ENCODE peak calls at places on chromosomes 2 and 18, in six cellular contexts. One of them, this sample, is unnamed.

GRCh38 chr2:172539767-172540166 is 16.1 kb upstream of the PDK1 start:
- DNase-seq in AG04450: no peak
- DNase-seq in PC-3: no peak
- DNase-seq in CD8-positive, alpha-beta T cell: no peak
- DNase-seq in astrocyte of the spinal cord: no peak
- DNase-seq in AG09309: no peak
- DNase-seq in this sample: no peak

GRCh38 chr2:189096769-189097447 is 82.7 kb downstream of the COL5A2 start:
- DNase-seq in AG04450: peak; percentile 71
- DNase-seq in PC-3: peak; percentile 88
- DNase-seq in CD8-positive, alpha-beta T cell: no peak
- DNase-seq in astrocyte of the spinal cord: peak; percentile 92
- DNase-seq in AG09309: peak; percentile 67
- DNase-seq in this sample: peak; percentile 72

GRCh38 chr2:234980476-234981187 is 28.8 kb downstream of the SH3BP4 start:
- DNase-seq in AG04450: no peak
- DNase-seq in PC-3: peak; percentile 60
- DNase-seq in CD8-positive, alpha-beta T cell: no peak
- DNase-seq in astrocyte of the spinal cord: peak; percentile 72
- DNase-seq in AG09309: no peak
- DNase-seq in this sample: no peak

GRCh38 chr2:69119104-69119503 is 106.1 kb downstream of the ANTXR1 start:
- DNase-seq in AG04450: no peak
- DNase-seq in PC-3: no peak
- DNase-seq in CD8-positive, alpha-beta T cell: no peak
- DNase-seq in astrocyte of the spinal cord: no peak
- DNase-seq in AG09309: no peak
- DNase-seq in this sample: no peak

GRCh38 chr18:50616484-50617048 is 56.7 kb downstream of the MAPK4 start:
- DNase-seq in AG04450: no peak
- DNase-seq in PC-3: no peak
- DNase-seq in CD8-positive, alpha-beta T cell: no peak
- DNase-seq in astrocyte of the spinal cord: no peak
- DNase-seq in AG09309: no peak
- DNase-seq in this sample: no peak

GRCh38 chr18:21672868-21673267 is 31.7 kb downstream of the ABHD3 start:
- DNase-seq in AG04450: no peak
- DNase-seq in PC-3: peak; percentile 87
- DNase-seq in CD8-positive, alpha-beta T cell: no peak
- DNase-seq in astrocyte of the spinal cord: peak; percentile 29
- DNase-seq in AG09309: no peak
- DNase-seq in this sample: no peak

GRCh38 chr18:29459986-29460385 is 1283.1 kb upstream of the CDH2 start:
- DNase-seq in AG04450: no peak
- DNase-seq in PC-3: no peak
- DNase-seq in CD8-positive, alpha-beta T cell: no peak
- DNase-seq in astrocyte of the spinal cord: no peak
- DNase-seq in AG09309: no peak
- DNase-seq in this sample: no peak

GRCh38 chr2:160332318-160332717 is 132.2 kb upstream of the ITGB6 start:
- DNase-seq in AG04450: no peak
- DNase-seq in PC-3: peak; percentile 37
- DNase-seq in CD8-positive, alpha-beta T cell: no peak
- DNase-seq in astrocyte of the spinal cord: peak; percentile 35
- DNase-seq in AG09309: no peak
- DNase-seq in this sample: no peak

GRCh38 chr2:177641321-177641720 is 248.7 kb downstream of the AGPS start:
- DNase-seq in AG04450: no peak
- DNase-seq in PC-3: no peak
- DNase-seq in CD8-positive, alpha-beta T cell: no peak
- DNase-seq in astrocyte of the spinal cord: no peak
- DNase-seq in AG09309: no peak
- DNase-seq in this sample: no peak

GRCh38 chr2:118667366-118667765 is 180.1 kb downstream of the EN1 start:
- DNase-seq in AG04450: no peak
- DNase-seq in PC-3: no peak
- DNase-seq in CD8-positive, alpha-beta T cell: no peak
- DNase-seq in astrocyte of the spinal cord: peak; percentile 31
- DNase-seq in AG09309: peak; percentile 44
- DNase-seq in this sample: no peak

GRCh38 chr18:54700580-54700979 is 109.5 kb downstream of the DYNAP start:
- DNase-seq in AG04450: no peak
- DNase-seq in PC-3: no peak
- DNase-seq in CD8-positive, alpha-beta T cell: no peak
- DNase-seq in astrocyte of the spinal cord: no peak
- DNase-seq in AG09309: no peak
- DNase-seq in this sample: no peak

GRCh38 chr18:29874519-29875098 is 1167.9 kb downstream of the DSC3 start:
- DNase-seq in AG04450: no peak
- DNase-seq in PC-3: peak; percentile 63
- DNase-seq in CD8-positive, alpha-beta T cell: no peak
- DNase-seq in astrocyte of the spinal cord: peak; percentile 53
- DNase-seq in AG09309: no peak
- DNase-seq in this sample: no peak

GRCh38 chr2:113116100-113116958 is 11.1 kb upstream of the IL1RN start:
- DNase-seq in AG04450: no peak
- DNase-seq in PC-3: peak; percentile 72
- DNase-seq in CD8-positive, alpha-beta T cell: no peak
- DNase-seq in astrocyte of the spinal cord: no peak
- DNase-seq in AG09309: no peak
- DNase-seq in this sample: no peak

GRCh38 chr2:212677466-212677865 is 138.9 kb upstream of the ERBB4 start:
- DNase-seq in AG04450: no peak
- DNase-seq in PC-3: no peak
- DNase-seq in CD8-positive, alpha-beta T cell: no peak
- DNase-seq in astrocyte of the spinal cord: no peak
- DNase-seq in AG09309: no peak
- DNase-seq in this sample: no peak

GRCh38 chr18:79566841-79567370 is 112.7 kb upstream of the CTDP1 start:
- DNase-seq in AG04450: no peak
- DNase-seq in PC-3: no peak
- DNase-seq in CD8-positive, alpha-beta T cell: no peak
- DNase-seq in astrocyte of the spinal cord: no peak
- DNase-seq in AG09309: no peak
- DNase-seq in this sample: no peak

GRCh38 chr2:43013821-43014345 is 212.5 kb downstream of the ZFP36L2 start:
- DNase-seq in AG04450: no peak
- DNase-seq in PC-3: no peak
- DNase-seq in CD8-positive, alpha-beta T cell: no peak
- DNase-seq in astrocyte of the spinal cord: no peak
- DNase-seq in AG09309: no peak
- DNase-seq in this sample: no peak

GRCh38 chr2:219997341-219997851 is 370.0 kb downstream of the SLC4A3 start:
- DNase-seq in AG04450: no peak
- DNase-seq in PC-3: peak; percentile 38
- DNase-seq in CD8-positive, alpha-beta T cell: no peak
- DNase-seq in astrocyte of the spinal cord: peak; percentile 55
- DNase-seq in AG09309: no peak
- DNase-seq in this sample: no peak

GRCh38 chr2:227856697-227857096 is 14.7 kb upstream of the DAW1 start:
- DNase-seq in AG04450: no peak
- DNase-seq in PC-3: no peak
- DNase-seq in CD8-positive, alpha-beta T cell: no peak
- DNase-seq in astrocyte of the spinal cord: no peak
- DNase-seq in AG09309: no peak
- DNase-seq in this sample: peak; percentile 85

GRCh38 chr2:43986600-43986999 is 9.2 kb downstream of the LRPPRC start:
- DNase-seq in AG04450: no peak
- DNase-seq in PC-3: no peak
- DNase-seq in CD8-positive, alpha-beta T cell: no peak
- DNase-seq in astrocyte of the spinal cord: no peak
- DNase-seq in AG09309: no peak
- DNase-seq in this sample: no peak

GRCh38 chr2:1674276-1674675 is 70.0 kb downstream of the PXDN start:
- DNase-seq in AG04450: no peak
- DNase-seq in PC-3: no peak
- DNase-seq in CD8-positive, alpha-beta T cell: no peak
- DNase-seq in astrocyte of the spinal cord: no peak
- DNase-seq in AG09309: no peak
- DNase-seq in this sample: no peak

GRCh38 chr18:44325903-44326650 is 354.6 kb upstream of the SETBP1 start:
- DNase-seq in AG04450: peak; percentile 42
- DNase-seq in PC-3: peak; percentile 51
- DNase-seq in CD8-positive, alpha-beta T cell: no peak
- DNase-seq in astrocyte of the spinal cord: peak; percentile 72
- DNase-seq in AG09309: peak; percentile 43
- DNase-seq in this sample: peak; percentile 35

GRCh38 chr2:177165103-177165583 is 47.5 kb upstream of the HNRNPA3 start:
- DNase-seq in AG04450: no peak
- DNase-seq in PC-3: peak; percentile 33
- DNase-seq in CD8-positive, alpha-beta T cell: no peak
- DNase-seq in astrocyte of the spinal cord: peak; percentile 64
- DNase-seq in AG09309: no peak
- DNase-seq in this sample: no peak

GRCh38 chr2:12533337-12533736 is 183.4 kb upstream of the TRIB2 start:
- DNase-seq in AG04450: no peak
- DNase-seq in PC-3: peak; percentile 29
- DNase-seq in CD8-positive, alpha-beta T cell: no peak
- DNase-seq in astrocyte of the spinal cord: no peak
- DNase-seq in AG09309: no peak
- DNase-seq in this sample: no peak

GRCh38 chr2:235859651-235860050 is 308.5 kb downstream of the GBX2 start:
- DNase-seq in AG04450: no peak
- DNase-seq in PC-3: no peak
- DNase-seq in CD8-positive, alpha-beta T cell: no peak
- DNase-seq in astrocyte of the spinal cord: peak; percentile 61
- DNase-seq in AG09309: no peak
- DNase-seq in this sample: no peak

DNA sequence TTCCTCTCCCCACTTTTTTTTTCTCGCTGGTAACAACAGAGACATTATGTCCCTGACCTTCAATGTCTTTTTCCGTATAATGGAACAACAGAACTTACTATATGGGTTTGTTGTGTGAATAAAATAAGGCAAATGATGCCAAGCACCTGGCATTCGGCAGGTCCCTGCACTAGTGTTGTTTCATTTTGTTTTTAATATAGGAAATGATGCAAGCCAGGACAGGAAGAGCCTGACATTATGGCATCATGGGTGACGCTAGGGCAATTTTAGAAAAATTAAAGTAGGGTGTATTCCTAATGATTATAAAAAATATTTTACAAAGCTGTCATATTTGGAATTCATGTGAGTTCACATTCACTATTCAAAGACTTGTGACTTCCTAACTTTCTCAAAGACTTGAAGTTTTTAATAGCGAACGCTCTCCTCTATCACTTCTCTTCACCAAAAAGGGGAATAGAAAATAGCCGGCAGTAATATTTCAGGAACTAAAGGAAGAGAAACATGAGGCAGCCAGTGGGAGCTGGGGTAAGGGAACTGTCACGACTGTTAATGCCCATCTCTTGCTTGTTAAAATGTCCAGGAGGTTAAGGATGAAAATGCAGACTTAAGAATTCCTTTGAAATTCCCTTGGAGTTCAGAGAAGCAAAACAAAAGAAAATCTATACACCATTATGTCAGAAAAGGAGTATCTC is 60.4 kb downstream of the DPP4 start:
- DNase-seq in AG04450: no peak
- DNase-seq in PC-3: no peak
- DNase-seq in CD8-positive, alpha-beta T cell: no peak
- DNase-seq in astrocyte of the spinal cord: no peak
- DNase-seq in AG09309: no peak
- DNase-seq in this sample: no peak
- H3K4me3 ChIP-seq in AG04450: no peak overlapping the region
- H3K4me3 ChIP-seq in PC-3: no peak overlapping the region
- H3K4me3 ChIP-seq in CD8-positive, alpha-beta T cell: no peak overlapping the region
- H3K4me3 ChIP-seq in astrocyte of the spinal cord: no peak overlapping the region
- H3K4me3 ChIP-seq in AG09309: no peak overlapping the region
- H3K4me3 ChIP-seq in this sample: no peak overlapping the region

DNA sequence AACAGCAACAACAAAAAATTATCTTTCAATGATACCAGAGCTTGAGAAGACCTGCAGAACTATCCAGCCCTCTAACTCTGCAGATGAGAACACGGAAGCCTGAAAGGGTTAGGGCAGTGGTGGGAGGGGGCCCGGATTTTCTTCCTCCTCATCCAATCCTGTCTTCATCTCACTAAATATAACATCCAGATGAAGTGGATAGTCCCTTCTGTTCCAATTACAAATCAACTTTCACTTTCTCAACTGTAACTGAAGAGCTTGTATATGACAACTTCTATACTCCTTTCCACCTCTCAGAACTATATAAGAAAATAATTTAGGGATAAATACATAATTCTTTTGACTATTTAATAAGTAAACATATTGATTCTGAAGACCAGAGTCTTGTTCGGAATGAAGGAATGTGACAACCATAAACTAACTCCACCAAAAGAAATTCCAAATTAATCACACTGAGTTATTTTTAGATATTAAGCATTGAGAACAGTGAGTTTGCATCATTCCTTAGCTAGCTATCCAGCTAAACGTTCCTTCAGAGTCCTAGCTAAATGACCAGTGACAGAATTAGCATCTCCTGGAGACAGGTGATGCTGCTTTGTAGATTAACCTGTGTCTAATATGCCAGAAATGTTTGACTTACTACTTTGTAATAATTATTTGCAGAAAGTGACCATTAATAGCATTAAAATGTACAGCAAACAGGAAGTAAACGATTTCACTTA is 32.7 kb downstream of the SFT2D3 start:
- DNase-seq in AG04450: no peak
- DNase-seq in PC-3: no peak
- DNase-seq in CD8-positive, alpha-beta T cell: no peak
- DNase-seq in astrocyte of the spinal cord: peak; percentile 25
- DNase-seq in AG09309: no peak
- DNase-seq in this sample: no peak
- H3K4me3 ChIP-seq in AG04450: no peak overlapping the region
- H3K4me3 ChIP-seq in PC-3: no peak overlapping the region
- H3K4me3 ChIP-seq in CD8-positive, alpha-beta T cell: no peak overlapping the region
- H3K4me3 ChIP-seq in astrocyte of the spinal cord: no peak overlapping the region
- H3K4me3 ChIP-seq in AG09309: no peak overlapping the region
- H3K4me3 ChIP-seq in this sample: no peak overlapping the region

GRCh38 chr2:70403267-70404053 is 101.6 kb upstream of the FAM136A start:
- DNase-seq in AG04450: no peak
- DNase-seq in PC-3: no peak
- DNase-seq in CD8-positive, alpha-beta T cell: no peak
- DNase-seq in astrocyte of the spinal cord: no peak
- DNase-seq in AG09309: no peak
- DNase-seq in this sample: no peak
- H3K4me3 ChIP-seq in AG04450: no peak overlapping the region
- H3K4me3 ChIP-seq in PC-3: no peak overlapping the region
- H3K4me3 ChIP-seq in CD8-positive, alpha-beta T cell: no peak overlapping the region
- H3K4me3 ChIP-seq in astrocyte of the spinal cord: no peak overlapping the region
- H3K4me3 ChIP-seq in AG09309: no peak overlapping the region
- H3K4me3 ChIP-seq in this sample: no peak overlapping the region

DNA sequence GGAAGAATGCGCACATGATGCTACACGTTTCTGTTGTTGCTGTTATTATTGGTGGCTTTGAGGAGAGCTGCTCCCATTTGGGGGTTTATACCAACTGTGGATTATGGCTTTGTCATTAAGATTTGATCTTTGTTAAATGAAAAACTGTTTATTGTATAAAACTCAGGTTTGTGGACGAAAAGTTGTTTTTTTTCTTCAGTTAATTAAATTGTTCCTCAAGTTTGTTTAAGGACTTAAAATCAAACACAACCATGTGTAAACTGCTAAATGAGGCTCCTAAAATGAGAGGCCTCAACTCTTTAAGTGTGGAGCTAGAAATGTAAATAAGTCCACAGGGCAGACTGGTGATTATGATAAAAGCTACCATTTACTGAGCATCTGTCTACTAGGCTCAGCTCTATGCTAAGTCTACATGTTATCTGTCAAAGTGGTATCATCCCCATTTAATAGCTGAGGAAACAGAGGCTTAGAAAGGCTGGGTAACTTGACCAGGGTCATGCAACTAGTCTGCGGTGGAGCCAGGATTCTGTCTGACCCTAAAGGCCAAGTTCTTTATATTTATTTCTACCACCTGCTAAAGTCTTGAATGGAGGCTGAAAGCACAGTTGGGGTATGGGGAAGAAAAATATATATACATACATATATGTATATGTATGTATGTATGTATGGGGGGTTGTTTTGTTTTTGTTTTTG is 4.1 kb downstream of the MYCN start:
- DNase-seq in AG04450: no peak
- DNase-seq in PC-3: no peak
- DNase-seq in CD8-positive, alpha-beta T cell: no peak
- DNase-seq in astrocyte of the spinal cord: no peak
- DNase-seq in AG09309: no peak
- DNase-seq in this sample: no peak
- H3K4me3 ChIP-seq in AG04450: no peak overlapping the region
- H3K4me3 ChIP-seq in PC-3: no peak overlapping the region
- H3K4me3 ChIP-seq in CD8-positive, alpha-beta T cell: no peak overlapping the region
- H3K4me3 ChIP-seq in astrocyte of the spinal cord: no peak overlapping the region
- H3K4me3 ChIP-seq in AG09309: no peak overlapping the region
- H3K4me3 ChIP-seq in this sample: no peak overlapping the region

This sample was measured in skeletal muscle cell.